ENCODE peak calls at places on chromosome 4, in seven cellular contexts. One of them, this sample, is unnamed.

GRCh38 chr4:52246834-52247233 is 195.7 kb downstream of the SPATA18 start:
- DNase-seq in IMR-90: no peak
- DNase-seq in progenitor cell of endocrine pancreas: no peak
- DNase-seq in lower leg skin: no peak
- DNase-seq in stomach: no peak
- DNase-seq in heart left ventricle: no peak
- DNase-seq in MCF 10A: no peak
- DNase-seq in this sample: no peak

GRCh38 chr4:43394976-43395375 is 502.5 kb downstream of the GRXCR1 start:
- DNase-seq in IMR-90: peak; percentile 57
- DNase-seq in progenitor cell of endocrine pancreas: no peak
- DNase-seq in lower leg skin: no peak
- DNase-seq in stomach: no peak
- DNase-seq in heart left ventricle: no peak
- DNase-seq in MCF 10A: peak; percentile 6
- DNase-seq in this sample: no peak

GRCh38 chr4:5338511-5338910 is 287.2 kb downstream of the STK32B start:
- DNase-seq in IMR-90: no peak
- DNase-seq in progenitor cell of endocrine pancreas: no peak
- DNase-seq in lower leg skin: no peak
- DNase-seq in stomach: no peak
- DNase-seq in heart left ventricle: no peak
- DNase-seq in MCF 10A: no peak
- DNase-seq in this sample: no peak

GRCh38 chr4:7736436-7737267 is 203.0 kb downstream of the AFAP1 start:
- DNase-seq in IMR-90: peak; percentile 46
- DNase-seq in progenitor cell of endocrine pancreas: no peak
- DNase-seq in lower leg skin: no peak
- DNase-seq in stomach: no peak
- DNase-seq in heart left ventricle: no peak
- DNase-seq in MCF 10A: no peak
- DNase-seq in this sample: no peak

GRCh38 chr4:139921551-139922184 is 232.3 kb downstream of the MAML3 start:
- DNase-seq in IMR-90: no peak
- DNase-seq in progenitor cell of endocrine pancreas: peak; percentile 29
- DNase-seq in lower leg skin: no peak
- DNase-seq in stomach: peak; percentile 83
- DNase-seq in heart left ventricle: no peak
- DNase-seq in MCF 10A: no peak
- DNase-seq in this sample: no peak

GRCh38 chr4:183355405-183355804 is 33.2 kb upstream of the CLDN24 start:
- DNase-seq in IMR-90: peak; percentile 72
- DNase-seq in progenitor cell of endocrine pancreas: no peak
- DNase-seq in lower leg skin: no peak
- DNase-seq in stomach: no peak
- DNase-seq in heart left ventricle: no peak
- DNase-seq in MCF 10A: peak; percentile 55
- DNase-seq in this sample: no peak

GRCh38 chr4:83109480-83110221 is 4.9 kb downstream of the PLAC8 start:
- DNase-seq in IMR-90: peak; percentile 3
- DNase-seq in progenitor cell of endocrine pancreas: peak; percentile 42
- DNase-seq in lower leg skin: peak; percentile 87
- DNase-seq in stomach: peak; percentile 53
- DNase-seq in heart left ventricle: peak; percentile 32
- DNase-seq in MCF 10A: no peak
- DNase-seq in this sample: peak; percentile 42

GRCh38 chr4:83082777-83083176 is 31.8 kb downstream of the PLAC8 start:
- DNase-seq in IMR-90: no peak
- DNase-seq in progenitor cell of endocrine pancreas: no peak
- DNase-seq in lower leg skin: no peak
- DNase-seq in stomach: peak; percentile 45
- DNase-seq in heart left ventricle: no peak
- DNase-seq in MCF 10A: peak; percentile 25
- DNase-seq in this sample: no peak

GRCh38 chr4:54547299-54548097 is 110.3 kb upstream of the KIT start:
- DNase-seq in IMR-90: no peak
- DNase-seq in progenitor cell of endocrine pancreas: no peak
- DNase-seq in lower leg skin: no peak
- DNase-seq in stomach: peak; percentile 45
- DNase-seq in heart left ventricle: no peak
- DNase-seq in MCF 10A: no peak
- DNase-seq in this sample: no peak

GRCh38 chr4:94168321-94168720 is 39.3 kb upstream of the SMARCAD1 start:
- DNase-seq in IMR-90: no peak
- DNase-seq in progenitor cell of endocrine pancreas: no peak
- DNase-seq in lower leg skin: no peak
- DNase-seq in stomach: no peak
- DNase-seq in heart left ventricle: no peak
- DNase-seq in MCF 10A: no peak
- DNase-seq in this sample: no peak

GRCh38 chr4:109009909-109010308 is 247.1 kb upstream of the ETNPPL start:
- DNase-seq in IMR-90: peak; percentile 84
- DNase-seq in progenitor cell of endocrine pancreas: no peak
- DNase-seq in lower leg skin: no peak
- DNase-seq in stomach: no peak
- DNase-seq in heart left ventricle: no peak
- DNase-seq in MCF 10A: no peak
- DNase-seq in this sample: no peak

GRCh38 chr4:56976283-56976877 is 1.0 kb downstream of the NOA1 start:
- DNase-seq in IMR-90: no peak
- DNase-seq in progenitor cell of endocrine pancreas: peak; percentile 10
- DNase-seq in lower leg skin: peak; percentile 90
- DNase-seq in stomach: peak; percentile 27
- DNase-seq in heart left ventricle: peak; percentile 41
- DNase-seq in MCF 10A: peak; percentile 18
- DNase-seq in this sample: peak; percentile 21

GRCh38 chr4:13201241-13201640 is 282.9 kb downstream of the RAB28 start:
- DNase-seq in IMR-90: no peak
- DNase-seq in progenitor cell of endocrine pancreas: no peak
- DNase-seq in lower leg skin: no peak
- DNase-seq in stomach: no peak
- DNase-seq in heart left ventricle: no peak
- DNase-seq in MCF 10A: no peak
- DNase-seq in this sample: no peak

GRCh38 chr4:79015406-79015805 is 76.2 kb upstream of the PAQR3 start:
- DNase-seq in IMR-90: no peak
- DNase-seq in progenitor cell of endocrine pancreas: no peak
- DNase-seq in lower leg skin: no peak
- DNase-seq in stomach: no peak
- DNase-seq in heart left ventricle: no peak
- DNase-seq in MCF 10A: no peak
- DNase-seq in this sample: no peak

GRCh38 chr4:143411527-143412480 is 75.1 kb downstream of the GAB1 start:
- DNase-seq in IMR-90: peak; percentile 58
- DNase-seq in progenitor cell of endocrine pancreas: no peak
- DNase-seq in lower leg skin: no peak
- DNase-seq in stomach: no peak
- DNase-seq in heart left ventricle: no peak
- DNase-seq in MCF 10A: peak; percentile 27
- DNase-seq in this sample: no peak

GRCh38 chr4:135385830-135386581 is 1184.4 kb upstream of the PABPC4L start:
- DNase-seq in IMR-90: no peak
- DNase-seq in progenitor cell of endocrine pancreas: no peak
- DNase-seq in lower leg skin: no peak
- DNase-seq in stomach: no peak
- DNase-seq in heart left ventricle: no peak
- DNase-seq in MCF 10A: no peak
- DNase-seq in this sample: no peak

GRCh38 chr4:77120888-77121508 is 36.0 kb upstream of the CCNG2 start:
- DNase-seq in IMR-90: no peak
- DNase-seq in progenitor cell of endocrine pancreas: no peak
- DNase-seq in lower leg skin: no peak
- DNase-seq in stomach: no peak
- DNase-seq in heart left ventricle: no peak
- DNase-seq in MCF 10A: no peak
- DNase-seq in this sample: peak; percentile 43

GRCh38 chr4:40245794-40246546 is 49.1 kb downstream of the RHOH start:
- DNase-seq in IMR-90: no peak
- DNase-seq in progenitor cell of endocrine pancreas: no peak
- DNase-seq in lower leg skin: no peak
- DNase-seq in stomach: no peak
- DNase-seq in heart left ventricle: no peak
- DNase-seq in MCF 10A: no peak
- DNase-seq in this sample: no peak

GRCh38 chr4:44663539-44664263 is 12.3 kb upstream of the YIPF7 start:
- DNase-seq in IMR-90: no peak
- DNase-seq in progenitor cell of endocrine pancreas: no peak
- DNase-seq in lower leg skin: no peak
- DNase-seq in stomach: no peak
- DNase-seq in heart left ventricle: no peak
- DNase-seq in MCF 10A: no peak
- DNase-seq in this sample: no peak

GRCh38 chr4:28490669-28491068 is 1630.0 kb downstream of the STIM2 start:
- DNase-seq in IMR-90: peak; percentile 52
- DNase-seq in progenitor cell of endocrine pancreas: no peak
- DNase-seq in lower leg skin: no peak
- DNase-seq in stomach: no peak
- DNase-seq in heart left ventricle: no peak
- DNase-seq in MCF 10A: no peak
- DNase-seq in this sample: no peak

DNA sequence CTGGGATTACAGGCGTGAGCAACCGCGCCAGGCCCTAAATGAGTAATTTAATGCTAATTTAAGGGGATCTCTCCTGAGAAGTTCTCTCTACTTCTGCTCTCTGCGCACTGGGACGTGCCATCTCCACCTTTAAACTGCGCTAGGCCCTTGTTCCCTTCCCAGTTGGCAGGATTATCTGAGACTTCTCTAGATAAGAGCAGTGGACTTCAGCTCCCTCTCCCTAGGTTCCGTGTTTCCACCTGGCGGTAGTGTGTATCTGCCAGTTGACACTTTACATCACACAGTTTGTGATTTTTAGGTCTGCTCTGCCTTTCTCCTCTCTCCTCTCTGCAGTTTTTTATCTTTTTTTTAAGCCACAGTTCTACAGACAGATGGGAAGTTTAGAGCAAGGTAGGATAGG is 40.2 kb downstream of the ARHGAP10 start:
- DNase-seq in IMR-90: no peak
- DNase-seq in progenitor cell of endocrine pancreas: no peak
- DNase-seq in lower leg skin: no peak
- DNase-seq in stomach: peak; percentile 58
- DNase-seq in heart left ventricle: no peak
- DNase-seq in MCF 10A: no peak
- DNase-seq in this sample: no peak
- TF ChIP-seq CTCF in IMR-90: no peak
- TF ChIP-seq CTCF in progenitor cell of endocrine pancreas: no peak
- TF ChIP-seq CTCF in lower leg skin: no peak
- TF ChIP-seq CTCF in stomach: no peak
- TF ChIP-seq CTCF in heart left ventricle: no peak
- TF ChIP-seq CTCF in MCF 10A: no peak
- TF ChIP-seq CTCF in this sample: no peak

GRCh38 chr4:2963185-2964076 is at the start of the genes GRK4 and NOP14:
- DNase-seq in IMR-90: peak; percentile 98
- DNase-seq in progenitor cell of endocrine pancreas: peak; percentile 93
- DNase-seq in lower leg skin: peak; percentile 99
- DNase-seq in stomach: peak; percentile 99
- DNase-seq in heart left ventricle: peak; percentile 98
- DNase-seq in MCF 10A: peak; percentile 97
- DNase-seq in this sample: peak; percentile 98
- TF ChIP-seq CTCF in IMR-90: peak; percentile 41
- TF ChIP-seq CTCF in progenitor cell of endocrine pancreas: peak; percentile 41
- TF ChIP-seq CTCF in lower leg skin: no peak
- TF ChIP-seq CTCF in stomach: no peak
- TF ChIP-seq CTCF in heart left ventricle: peak; percentile 53
- TF ChIP-seq CTCF in MCF 10A: peak; percentile 36
- TF ChIP-seq CTCF in this sample: peak; percentile 12

DNA sequence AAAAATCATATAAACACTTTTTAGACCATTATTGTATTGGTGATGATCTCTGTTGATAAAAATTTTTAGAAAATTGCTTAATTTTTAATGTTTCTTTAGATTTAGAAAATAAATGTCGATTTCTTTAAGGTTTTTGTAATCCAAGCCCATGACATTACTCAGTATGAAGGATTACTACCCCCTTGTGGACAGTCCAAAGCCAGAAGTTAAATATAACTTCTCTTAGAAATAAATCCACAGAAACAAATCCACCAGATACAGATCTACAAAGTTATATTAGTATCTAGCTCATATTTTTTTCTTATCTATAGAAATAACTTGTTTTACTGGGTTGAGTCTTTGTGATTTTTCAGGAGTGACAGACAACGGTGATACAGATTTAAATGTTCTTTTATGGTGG is 18.9 kb downstream of the TIFA start:
- DNase-seq in IMR-90: peak; percentile 52
- DNase-seq in progenitor cell of endocrine pancreas: no peak
- DNase-seq in lower leg skin: no peak
- DNase-seq in stomach: no peak
- DNase-seq in heart left ventricle: no peak
- DNase-seq in MCF 10A: peak; percentile 33
- DNase-seq in this sample: no peak
- TF ChIP-seq CTCF in IMR-90: peak; percentile 55
- TF ChIP-seq CTCF in progenitor cell of endocrine pancreas: peak; percentile 50
- TF ChIP-seq CTCF in lower leg skin: no peak
- TF ChIP-seq CTCF in stomach: no peak
- TF ChIP-seq CTCF in heart left ventricle: peak; percentile 32
- TF ChIP-seq CTCF in MCF 10A: peak; percentile 31
- TF ChIP-seq CTCF in this sample: peak; percentile 48

GRCh38 chr4:3573131-3573530 is 40.9 kb upstream of the LRPAP1 start:
- DNase-seq in IMR-90: no peak
- DNase-seq in progenitor cell of endocrine pancreas: no peak
- DNase-seq in lower leg skin: peak; percentile 62
- DNase-seq in stomach: no peak
- DNase-seq in heart left ventricle: no peak
- DNase-seq in MCF 10A: no peak
- DNase-seq in this sample: no peak

GRCh38 chr4:3571921-3572320 is 39.7 kb upstream of the LRPAP1 start:
- DNase-seq in IMR-90: no peak
- DNase-seq in progenitor cell of endocrine pancreas: no peak
- DNase-seq in lower leg skin: no peak
- DNase-seq in stomach: no peak
- DNase-seq in heart left ventricle: no peak
- DNase-seq in MCF 10A: no peak
- DNase-seq in this sample: no peak

GRCh38 chr4:3572363-3572762 is 40.1 kb upstream of the LRPAP1 start:
- DNase-seq in IMR-90: no peak
- DNase-seq in progenitor cell of endocrine pancreas: no peak
- DNase-seq in lower leg skin: no peak
- DNase-seq in stomach: no peak
- DNase-seq in heart left ventricle: no peak
- DNase-seq in MCF 10A: no peak
- DNase-seq in this sample: no peak
- TF ChIP-seq CTCF in IMR-90: no peak
- TF ChIP-seq CTCF in progenitor cell of endocrine pancreas: no peak
- TF ChIP-seq CTCF in lower leg skin: no peak
- TF ChIP-seq CTCF in stomach: no peak
- TF ChIP-seq CTCF in heart left ventricle: no peak
- TF ChIP-seq CTCF in MCF 10A: no peak
- TF ChIP-seq CTCF in this sample: no peak